ENCODE peak calls at places on chromosome 19, in seven cellular contexts. M, O, C, K, B, R and F are unnamed samples.

GRCh38 chr19:35357867-35358573 is at the start of gene FFAR3:
- DNase-seq in R (no peak), M (no peak), K (no peak), O (peak), B (peak), C (no peak), F (no peak)

GRCh38 chr19:10294368-10294697 is 4.6 kb downstream of the ICAM5 start:
- DNase-seq in K (no peak), R (no peak), C (no peak), O (no peak), B (no peak), M (no peak), F (no peak)

GRCh38 chr19:55206664-55207500 is 2.4 kb downstream of the PTPRH start:
- DNase-seq in B (peak), O (peak), M (peak), R (peak), K (peak), C (peak), F (no peak)

GRCh38 chr19:2053601-2054389 is 2.8 kb upstream of the MKNK2 start:
- DNase-seq in B (peak), M (no peak), O (no peak), C (no peak), K (no peak), R (no peak), F (no peak)

GRCh38 chr19:10975374-10976036 is 14.7 kb downstream of the SMARCA4 start:
- DNase-seq in K (no peak), O (no peak), R (no peak), C (no peak), M (no peak), B (peak), F (no peak)

GRCh38 chr19:53579518-53579917 is 41.6 kb downstream of the ZNF331 start:
- DNase-seq in M (no peak), K (no peak), C (no peak), R (no peak), O (no peak), B (no peak), F (no peak)

GRCh38 chr19:48635263-48635965 is 1.8 kb downstream of the DBP start:
- DNase-seq in B (peak), O (peak), K (peak), C (no peak), R (peak), M (peak), F (peak)

GRCh38 chr19:53884256-53884655 is 2.3 kb downstream of the PRKCG start:
- DNase-seq in B (no peak), M (no peak), R (no peak), O (no peak), C (no peak), K (no peak), F (no peak)

GRCh38 chr19:18698321-18699167 is 15.1 kb downstream of the CRTC1 start:
- DNase-seq in K (no peak), M (no peak), C (no peak), B (no peak), O (no peak), R (no peak), F (no peak)

GRCh38 chr19:55272142-55272541 is 7.8 kb downstream of the HSPBP1 start:
- DNase-seq in K (no peak), C (no peak), M (no peak), B (no peak), O (no peak), R (no peak), F (no peak)

GRCh38 chr19:40366697-40367561 is 18.4 kb downstream of the PLD3 start:
- DNase-seq in B (no peak), R (peak), M (no peak), O (peak), K (no peak), C (no peak), F (no peak)

GRCh38 chr19:30236006-30236405 is 136.2 kb upstream of the ZNF536 start:
- DNase-seq in M (no peak), K (no peak), R (peak), B (no peak), O (no peak), C (no peak), F (no peak)

GRCh38 chr19:29836409-29836825 is 24.6 kb downstream of the CCNE1 start:
- DNase-seq in O (no peak), R (no peak), C (no peak), B (no peak), M (no peak), K (no peak), F (no peak)

GRCh38 chr19:53780506-53780905 is 43.6 kb downstream of the NLRP12 start:
- DNase-seq in C (no peak), R (no peak), O (no peak), K (no peak), M (no peak), B (no peak), F (no peak)

GRCh38 chr19:50322931-50323781 is 6.0 kb downstream of the KCNC3 start:
- DNase-seq in B (no peak), C (no peak), O (no peak), M (no peak), K (no peak), R (no peak), F (no peak)

GRCh38 chr19:55080915-55081772 is 5.5 kb downstream of the EPS8L1 start:
- DNase-seq in R (peak), M (peak), C (no peak), K (peak), O (peak), B (peak), F (peak)

GRCh38 chr19:49930483-49931011 is 1.2 kb upstream of the NUP62 start:
- DNase-seq in M (peak), K (no peak), C (no peak), R (no peak), B (peak), O (peak), F (peak)

GRCh38 chr19:17328517-17329060 is 6.1 kb downstream of the ANO8 start:
- DNase-seq in R (no peak), K (no peak), C (no peak), M (no peak), O (no peak), B (no peak), F (peak)

GRCh38 chr19:33472696-33473624 is 48.6 kb downstream of the PEPD start:
- DNase-seq in M (no peak), B (no peak), C (peak), K (no peak), O (no peak), R (peak), F (no peak)

GRCh38 chr19:3665681-3666544 is 34.4 kb downstream of the PIP5K1C start:
- DNase-seq in B (peak), R (peak), C (no peak), M (no peak), K (peak), O (peak), F (peak)

GRCh38 chr19:52600639-52601024 is 30.5 kb downstream of the ZNF701 start:
- DNase-seq in K (no peak), R (no peak), M (no peak), C (no peak), B (peak), O (no peak), F (peak)

GRCh38 chr19:11460207-11460606 is 20.6 kb downstream of the ELAVL3 start:
- DNase-seq in K (no peak), C (no peak), B (no peak), M (no peak), R (no peak), O (no peak), F (no peak)

GRCh38 chr19:54648129-54648528 is 14.7 kb upstream of the LILRB4 start:
- DNase-seq in K (no peak), O (no peak), C (no peak), M (no peak), R (no peak), B (no peak), F (no peak)

GRCh38 chr19:38808741-38809140 is 4.0 kb downstream of the LGALS4 start:
- DNase-seq in K (no peak), R (no peak), C (no peak), O (no peak), M (no peak), B (no peak), F (no peak)

GRCh38 chr19:29749450-29749849 is 34.4 kb upstream of the C19orf12 start:
- DNase-seq in C (no peak), K (no peak), O (no peak), B (no peak), R (no peak), M (no peak), F (no peak)

GRCh38 chr19:48881741-48882657 is 9.8 kb downstream of the PPP1R15A start:
- DNase-seq in B (no peak), K (peak), R (no peak), C (no peak), M (no peak), O (peak), F (no peak)

GRCh38 chr19:20513179-20513934 is 52.2 kb downstream of the ZNF737 start:
- DNase-seq in M (no peak), B (no peak), C (no peak), R (no peak), O (no peak), K (no peak), F (no peak)